ENCODE peak calls at places on chromosomes 12 and 14, in nine cellular contexts. X is mesothelial cell of epicardium; U is activated naive CD4-positive, alpha-beta T cell treated with anti-CD3 and anti-CD28 coated beads for 36 hours; W is lung; P is transverse colon; R is AG10803; D is NCI-H1105 treated with DMSO at 0.1 percent for 48 hours; A is ELR; H is stimulated activated CD8-positive, alpha-beta memory T cell treated with anti-CD3 and anti-CD28 coated beads, Interleukin-12 subunit alpha, Interleukin-12 subunit beta, amount 100 ng/mL, for 1 hour. K is an unnamed sample.

GRCh38 chr14:95814363-95815225 is 62.0 kb upstream of the TUNAR start:
- DNase-seq in X (no peak), U (no peak), W (no peak), P (no peak), R (no peak), D (no peak), A (no peak), H (no peak), K (no peak)

GRCh38 chr14:65933400-65934068 is 521.0 kb downstream of the FUT8 start:
- DNase-seq in X (no peak), U (no peak), W (no peak), P (no peak), R (no peak), D (no peak), A (no peak), H (no peak), K (no peak)

GRCh38 chr14:68248481-68249255 is 429.1 kb downstream of the RAD51B start:
- DNase-seq in X (no peak), U (no peak), W (no peak), P (no peak), R (peak), D (peak), A (peak), H (no peak), K (no peak)

GRCh38 chr12:127149226-127149964 is 1117.6 kb upstream of the TMEM132C start:
- DNase-seq in X (no peak), U (no peak), W (no peak), P (no peak), R (peak), D (no peak), A (peak), H (no peak), K (no peak)

GRCh38 chr14:99663716-99664635 is 19.0 kb downstream of the HHIPL1 start:
- DNase-seq in X (no peak), U (no peak), W (no peak), P (no peak), R (no peak), D (no peak), A (no peak), H (no peak), K (no peak)

GRCh38 chr12:103680591-103681065 is 93.6 kb downstream of the STAB2 start:
- DNase-seq in X (no peak), U (no peak), W (peak), P (peak), R (no peak), D (peak), A (no peak), H (no peak), K (no peak)

GRCh38 chr12:90816353-90817089 is 138.5 kb downstream of the CCER1 start:
- DNase-seq in X (no peak), U (no peak), W (no peak), P (no peak), R (no peak), D (peak), A (peak), H (no peak), K (no peak)

GRCh38 chr12:45244561-45245348 is 28.9 kb downstream of the ANO6 start:
- DNase-seq in X (no peak), U (peak), W (no peak), P (no peak), R (peak), D (no peak), A (peak), H (no peak), K (no peak)

GRCh38 chr14:102777711-102778615 is 714 bp downstream of the TRAF3 start:
- DNase-seq in X (no peak), U (peak), W (no peak), P (peak), R (peak), D (peak), A (peak), H (no peak), K (no peak)

GRCh38 chr14:44962573-44963528 is 861 bp downstream of the TOGARAM1 start:
- DNase-seq in X (peak), U (peak), W (peak), P (peak), R (peak), D (no peak), A (peak), H (peak), K (peak)

GRCh38 chr12:109462868-109463692 is 14.0 kb downstream of the KCTD10 start:
- DNase-seq in X (peak), U (no peak), W (peak), P (peak), R (peak), D (no peak), A (peak), H (no peak), K (peak)

GRCh38 chr14:89226789-89227489 is 190.1 kb downstream of the FOXN3 start:
- DNase-seq in X (no peak), U (no peak), W (no peak), P (no peak), R (peak), D (no peak), A (no peak), H (no peak), K (no peak)

GRCh38 chr12:47878918-47879481 is 25.8 kb downstream of the VDR start:
- DNase-seq in X (no peak), U (no peak), W (no peak), P (no peak), R (no peak), D (no peak), A (no peak), H (no peak), K (no peak)

GRCh38 chr14:59630281-59630963 is 53.8 kb upstream of the CCDC175 start:
- DNase-seq in X (no peak), U (no peak), W (no peak), P (no peak), R (no peak), D (peak), A (no peak), H (no peak), K (no peak)

GRCh38 chr14:59160492-59160891 is 28.0 kb upstream of the DAAM1 start:
- DNase-seq in X (no peak), U (no peak), W (no peak), P (no peak), R (no peak), D (no peak), A (no peak), H (no peak), K (no peak)

GRCh38 chr12:41213107-41213506 is 25.0 kb downstream of the PDZRN4 start:
- DNase-seq in X (no peak), U (no peak), W (no peak), P (no peak), R (no peak), D (no peak), A (no peak), H (no peak), K (no peak)

GRCh38 chr14:33163109-33163508 is 224.4 kb downstream of the NPAS3 start:
- DNase-seq in X (no peak), U (no peak), W (no peak), P (no peak), R (no peak), D (peak), A (no peak), H (no peak), K (no peak)

GRCh38 chr12:39429809-39430208 is 13.1 kb downstream of the KIF21A start:
- DNase-seq in X (no peak), U (no peak), W (no peak), P (no peak), R (no peak), D (no peak), A (no peak), H (no peak), K (no peak)

GRCh38 chr12:33427071-33427470 is 12.5 kb downstream of the SYT10 start:
- DNase-seq in X (no peak), U (no peak), W (no peak), P (no peak), R (no peak), D (peak), A (peak), H (no peak), K (no peak)

GRCh38 chr14:71438684-71439083 is 493.5 kb upstream of the RGS6 start:
- DNase-seq in X (no peak), U (no peak), W (no peak), P (no peak), R (peak), D (no peak), A (no peak), H (no peak), K (no peak)

GRCh38 chr12:47410383-47410782 is 295.4 kb downstream of the RPAP3 start:
- DNase-seq in X (no peak), U (no peak), W (no peak), P (no peak), R (no peak), D (no peak), A (no peak), H (no peak), K (no peak)

GRCh38 chr14:54025661-54026060 is 69.0 kb upstream of the BMP4 start:
- DNase-seq in X (no peak), U (no peak), W (peak), P (no peak), R (no peak), D (no peak), A (peak), H (no peak), K (no peak)

GRCh38 chr14:101557811-101558738 is 3.2 kb upstream of the DIO3 start:
- DNase-seq in X (no peak), U (no peak), W (no peak), P (peak), R (no peak), D (no peak), A (no peak), H (no peak), K (no peak)

GRCh38 chr14:89779707-89780106 is 174.8 kb downstream of the EFCAB11 start:
- DNase-seq in X (no peak), U (no peak), W (no peak), P (no peak), R (no peak), D (no peak), A (peak), H (no peak), K (no peak)

GRCh38 chr14:100486025-100486828 is 101.0 kb downstream of the BEGAIN start:
- DNase-seq in X (peak), U (peak), W (no peak), P (peak), R (peak), D (peak), A (peak), H (peak), K (no peak)

GRCh38 chr14:84707830-84708229 is 822.1 kb upstream of the FLRT2 start:
- DNase-seq in X (no peak), U (no peak), W (no peak), P (no peak), R (no peak), D (no peak), A (no peak), H (no peak), K (no peak)

GRCh38 chr14:83860757-83861156 is 1669.2 kb upstream of the FLRT2 start:
- DNase-seq in X (no peak), U (no peak), W (no peak), P (no peak), R (no peak), D (no peak), A (no peak), H (no peak), K (no peak)

GRCh38 chr12:54261817-54262402 is 18.0 kb downstream of the CBX5 start:
- DNase-seq in X (no peak), U (no peak), W (no peak), P (no peak), R (no peak), D (no peak), A (no peak), H (no peak), K (no peak)

GRCh38 chr12:56601503-56601902 is 28.6 kb downstream of the BAZ2A start:
- DNase-seq in X (no peak), U (peak), W (no peak), P (peak), R (no peak), D (no peak), A (peak), H (no peak), K (no peak)

K was measured in ureter.